ENCODE peak calls at places on chromosomes 5 and 9, in five cellular contexts. N is HCT116; F is effector memory CD4-positive, alpha-beta T cell; C is cardiac muscle cell; Y is transverse colon. O is an unnamed sample. For H3K36me3, the result is how much of the 10 kb centered on the place peaks cover.

GRCh38 chr9:97567182-97567893 is 65.8 kb downstream of the TSTD2 start:
- DNase-seq in N (no peak), F (no peak), C (no peak), Y (no peak), O (no peak)

GRCh38 chr5:36444582-36444999 is 142.9 kb upstream of the RANBP3L start:
- DNase-seq in N (no peak), F (no peak), C (peak), Y (peak), O (no peak)

GRCh38 chr9:125744616-125745387 is 2.4 kb upstream of the PBX3 start:
- DNase-seq in N (no peak), F (no peak), C (peak), Y (no peak), O (peak)

GRCh38 chr5:1667648-1668140 is 131.9 kb downstream of the MRPL36 start:
- DNase-seq in N (no peak), F (no peak), C (no peak), Y (no peak), O (no peak)

GRCh38 chr5:179239256-179240135 is 105.8 kb downstream of the ADAMTS2 start:
- DNase-seq in N (no peak), F (no peak), C (no peak), Y (peak), O (no peak)

GRCh38 chr5:125453011-125453410 is 706.6 kb upstream of the ZNF608 start:
- DNase-seq in N (no peak), F (no peak), C (no peak), Y (no peak), O (no peak)

GRCh38 chr5:53368516-53368915 is 111.9 kb upstream of the FST start:
- DNase-seq in N (no peak), F (no peak), C (no peak), Y (no peak), O (no peak)

GRCh38 chr9:126862461-126862830 is 2.0 kb downstream of the ZBTB34 start:
- DNase-seq in N (no peak), F (no peak), C (no peak), Y (peak), O (no peak)

GRCh38 chr5:120134944-120135343 is 329.2 kb upstream of the PRR16 start:
- DNase-seq in N (no peak), F (no peak), C (no peak), Y (no peak), O (no peak)

GRCh38 chr9:121947683-121948300 is 145.3 kb downstream of the TTLL11 start:
- DNase-seq in N (no peak), F (no peak), C (no peak), Y (no peak), O (no peak)

DNA sequence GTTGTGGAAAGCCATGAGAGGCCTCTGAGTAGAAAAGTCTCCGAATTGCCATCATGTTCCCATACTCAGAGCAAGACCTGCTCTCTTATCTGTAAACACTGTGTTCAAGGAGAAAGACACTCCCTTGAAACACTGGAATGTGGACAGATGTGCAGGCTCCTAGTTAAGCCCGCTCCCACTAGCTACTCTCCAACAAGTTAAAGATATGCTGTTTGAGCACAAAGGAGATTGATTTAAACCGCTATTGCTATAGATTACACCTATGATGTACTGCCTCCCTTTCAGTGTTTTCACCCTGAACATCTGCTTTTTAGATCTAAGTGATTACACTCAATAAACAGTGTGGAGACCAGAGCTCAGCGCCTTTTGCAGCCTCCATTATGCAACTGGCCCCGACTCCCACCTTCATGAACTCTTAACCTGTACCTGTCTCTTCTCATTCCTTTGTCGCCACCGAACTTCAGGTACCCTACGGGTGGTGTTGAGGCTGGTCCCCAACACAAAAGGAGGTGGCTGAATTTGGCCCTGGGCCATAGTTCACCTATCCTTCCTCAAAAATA is 47.5 kb downstream of the TMEM245 start:
- DNase-seq in N (no peak), F (no peak), C (no peak), Y (no peak), O (no peak)
- H3K36me3 ChIP-seq in N (under half), F (under half), C (under half), Y (under half), O (under half)

DNA sequence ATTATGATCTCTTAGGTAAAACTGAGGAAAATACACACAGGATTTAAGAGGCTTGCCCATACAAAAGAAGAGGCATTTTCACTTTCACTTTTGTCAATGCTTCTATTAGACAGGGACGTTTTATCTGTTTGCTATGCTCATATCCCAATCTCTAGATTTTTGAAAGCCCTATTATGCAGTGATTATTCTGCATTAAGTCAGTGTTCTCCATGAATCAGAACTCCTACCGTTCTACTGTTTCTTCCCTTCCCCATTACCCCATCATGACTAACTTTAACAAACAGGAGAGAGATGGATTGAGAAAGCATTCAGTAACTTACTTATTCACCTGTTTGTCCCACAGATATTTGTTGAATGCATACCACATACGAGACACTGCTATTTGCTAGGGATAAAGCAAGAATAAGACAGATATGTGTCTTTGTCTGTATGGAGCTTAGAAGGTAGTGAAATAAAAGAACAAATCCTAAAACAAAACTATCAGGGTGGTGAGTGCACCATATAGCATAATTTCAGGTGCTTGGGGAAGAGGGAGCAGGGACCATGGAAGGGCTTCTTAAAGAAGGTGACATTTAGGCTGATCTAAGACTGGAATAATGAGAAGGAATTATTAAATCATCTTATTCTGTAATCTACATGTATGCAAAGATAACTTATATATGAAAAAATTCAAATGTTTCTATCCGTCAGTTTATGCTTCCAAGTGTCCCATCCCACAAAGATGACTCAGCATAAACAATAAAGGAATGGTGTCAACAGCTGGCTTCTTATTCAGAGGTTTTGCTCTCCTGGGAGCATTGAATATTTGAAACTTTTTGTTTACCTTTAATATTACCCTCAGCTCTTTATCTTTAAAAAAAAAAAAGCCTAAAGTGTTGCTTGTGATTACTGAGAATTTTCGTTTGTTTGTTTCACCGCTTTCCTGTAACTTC is 328.1 kb downstream of the HINT1 start:
- DNase-seq in N (no peak), F (no peak), C (peak), Y (no peak), O (no peak)
- H3K4me3 ChIP-seq in N (no peak), F (peak), C (no peak), Y (peak), O (no peak)

GRCh38 chr9:137774775-137775386 is 102.7 kb upstream of the CACNA1B start:
- DNase-seq in N (no peak), F (no peak), C (no peak), Y (no peak), O (no peak)

GRCh38 chr9:137778914-137779313 is 98.7 kb upstream of the CACNA1B start:
- DNase-seq in N (no peak), F (no peak), C (no peak), Y (no peak), O (no peak)

GRCh38 chr9:137778336-137778735 is 99.2 kb upstream of the CACNA1B start:
- DNase-seq in N (no peak), F (no peak), C (no peak), Y (no peak), O (no peak)

GRCh38 chr9:137776306-137776995 is 101.1 kb upstream of the CACNA1B start:
- DNase-seq in N (no peak), F (no peak), C (no peak), Y (no peak), O (no peak)

GRCh38 chr9:137777761-137778160 is 99.8 kb upstream of the CACNA1B start:
- DNase-seq in N (no peak), F (no peak), C (no peak), Y (no peak), O (no peak)
- H3K36me3 ChIP-seq in N (under half), F (half or more), C (under half), Y (under half), O (under half)

DNA sequence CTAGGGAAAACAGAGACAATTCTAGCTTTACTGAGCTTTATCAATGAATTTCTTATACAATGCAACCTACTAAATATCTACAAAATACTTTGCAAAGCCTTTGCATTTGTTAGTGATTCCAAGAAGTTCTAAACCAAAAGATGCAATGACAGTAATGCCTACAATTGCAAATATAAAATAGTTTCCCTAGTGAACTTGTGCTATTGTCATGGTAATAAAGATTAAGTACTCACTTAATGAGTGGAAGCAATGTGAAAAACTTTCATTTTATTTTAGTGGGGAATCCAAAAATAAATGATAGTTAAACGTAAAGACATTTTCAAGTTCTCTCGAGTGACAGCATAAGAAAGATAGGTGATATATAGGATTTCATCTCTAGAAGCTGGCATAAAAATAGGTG is 270.5 kb upstream of the CTNND2 start:
- DNase-seq in N (no peak), F (no peak), C (no peak), Y (no peak), O (no peak)
- H3K4me3 ChIP-seq in N (no peak), F (no peak), C (no peak), Y (no peak), O (no peak)

GRCh38 chr5:160045004-160045403 is 36.1 kb downstream of the TTC1 start:
- DNase-seq in N (no peak), F (no peak), C (no peak), Y (no peak), O (no peak)
- H3K36me3 ChIP-seq in N (under half), F (under half), C (under half), Y (under half), O (under half)

GRCh38 chr9:129775443-129775842 is 22.6 kb upstream of the PTGES start:
- DNase-seq in N (no peak), F (no peak), C (no peak), Y (no peak), O (no peak)

GRCh38 chr9:129776566-129776937 is 23.7 kb upstream of the PTGES start:
- DNase-seq in N (no peak), F (no peak), C (peak), Y (no peak), O (no peak)

GRCh38 chr9:129777769-129778130 is 24.9 kb upstream of the PTGES start:
- DNase-seq in N (no peak), F (no peak), C (no peak), Y (no peak), O (no peak)

GRCh38 chr9:129778469-129778868 is 24.5 kb upstream of the TOR1B start:
- DNase-seq in N (no peak), F (no peak), C (no peak), Y (no peak), O (no peak)

GRCh38 chr9:129776938-129777768 is 24.3 kb upstream of the PTGES start:
- DNase-seq in N (peak), F (peak), C (peak), Y (peak), O (peak)
- H3K4me3 ChIP-seq in N (peak), F (no peak), C (no peak), Y (no peak), O (peak)

DNA sequence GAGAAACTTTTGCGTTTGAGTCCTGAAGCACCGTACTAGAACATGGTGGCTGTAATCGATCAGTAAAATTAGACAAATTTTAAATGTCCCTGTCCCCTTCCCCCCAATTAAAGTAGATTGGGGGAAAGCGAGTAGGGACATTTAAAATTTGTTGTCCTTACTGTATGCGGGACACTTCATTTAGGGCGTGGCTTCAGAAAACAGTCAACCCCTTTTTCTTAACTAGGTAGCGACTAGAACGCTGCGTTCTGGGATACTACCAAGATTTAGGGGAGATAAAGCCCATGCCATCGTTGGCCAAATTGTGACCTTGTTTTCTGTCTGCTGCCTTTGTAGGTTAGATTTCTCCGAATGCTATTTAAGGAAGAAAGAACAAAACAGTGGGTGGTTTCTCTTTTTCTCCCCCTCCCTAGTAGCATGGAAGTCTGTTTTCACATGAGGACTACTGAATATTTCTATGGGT is 1.2 kb downstream of the CKS2 start:
- DNase-seq in N (no peak), F (no peak), C (peak), Y (no peak), O (no peak)
- H3K36me3 ChIP-seq in N (under half), F (under half), C (under half), Y (under half), O (under half)

O was measured in BJ.